ENCODE peak calls at places on chromosome 18, in six cellular contexts. X is GM23248; N is mucosa of descending colon; J is CD8-positive, alpha-beta memory T cell; S is A549; K is fibroblast of pulmonary artery. I is an unnamed sample.

GRCh38 chr18:32450874-32451273 is 19.8 kb downstream of the GAREM1 start:
- DNase-seq in K (no peak), J (no peak), N (no peak), S (no peak), X (no peak), I (no peak)

GRCh38 chr18:10300739-10301138 is 153.7 kb upstream of the APCDD1 start:
- DNase-seq in N (no peak), K (no peak), S (no peak), X (no peak), J (no peak), I (no peak)

GRCh38 chr18:78974115-78974740 is 5.4 kb upstream of the SALL3 start:
- DNase-seq in J (no peak), N (no peak), S (no peak), K (no peak), X (no peak), I (no peak)

GRCh38 chr18:30376515-30376914 is 666.0 kb downstream of the DSC3 start:
- DNase-seq in X (no peak), N (peak), J (no peak), K (no peak), S (peak), I (no peak)

GRCh38 chr18:8507881-8508280 is 101.4 kb upstream of the RAB12 start:
- DNase-seq in K (no peak), N (no peak), J (no peak), S (no peak), X (peak), I (no peak)

GRCh38 chr18:58025733-58026132 is 18.3 kb upstream of the NEDD4L start:
- DNase-seq in X (peak), S (no peak), J (no peak), N (no peak), K (no peak), I (no peak)

GRCh38 chr18:26086959-26087358 is 3.5 kb downstream of the SS18 start:
- DNase-seq in X (no peak), N (no peak), S (no peak), J (no peak), K (no peak), I (peak)

GRCh38 chr18:58058720-58059119 is 14.7 kb downstream of the NEDD4L start:
- DNase-seq in N (no peak), J (no peak), S (no peak), X (peak), K (no peak), I (no peak)

GRCh38 chr18:28189400-28190239 is 12.7 kb upstream of the CDH2 start:
- DNase-seq in K (peak), S (peak), N (peak), J (no peak), X (peak), I (no peak)

GRCh38 chr18:79797518-79798345 is at the start of gene KCNG2:
- DNase-seq in J (peak), K (peak), S (peak), N (peak), X (peak), I (no peak)

GRCh38 chr18:32276896-32277295 is 87.1 kb downstream of the MEP1B start:
- DNase-seq in X (peak), K (no peak), N (no peak), J (no peak), S (no peak), I (no peak)

GRCh38 chr18:45890606-45891005 is 65.1 kb downstream of the SIGLEC15 start:
- DNase-seq in N (no peak), J (no peak), X (no peak), K (no peak), S (no peak), I (no peak)

GRCh38 chr18:47244041-47244440 is 7.4 kb downstream of the SKOR2 start:
- DNase-seq in S (no peak), J (no peak), K (no peak), X (no peak), N (no peak), I (no peak)

GRCh38 chr18:34352385-34353163 is 127.9 kb upstream of the NOL4 start:
- DNase-seq in S (no peak), J (no peak), K (peak), X (peak), N (peak), I (no peak)

GRCh38 chr18:29147944-29148343 is 971.0 kb upstream of the CDH2 start:
- DNase-seq in N (no peak), J (no peak), S (peak), X (peak), K (peak), I (no peak)

GRCh38 chr18:36831139-36831538 is 2.2 kb downstream of the KIAA1328 start:
- DNase-seq in X (peak), S (no peak), K (no peak), J (no peak), N (no peak), I (no peak)

GRCh38 chr18:77316013-77316412 is 66.4 kb downstream of the GALR1 start:
- DNase-seq in J (no peak), N (no peak), S (no peak), K (no peak), X (no peak), I (no peak)

GRCh38 chr18:65567372-65567771 is 183.4 kb upstream of the CDH7 start:
- DNase-seq in K (peak), J (no peak), X (no peak), N (no peak), S (peak), I (no peak)

GRCh38 chr18:57249109-57249508 is 102.2 kb downstream of the BOD1L2 start:
- DNase-seq in S (no peak), K (no peak), N (no peak), X (no peak), J (no peak), I (no peak)

GRCh38 chr18:62596145-62597005 is 73.5 kb downstream of the ZCCHC2 start:
- DNase-seq in S (no peak), J (no peak), X (peak), N (no peak), K (peak), I (no peak)
- H3K4me3 ChIP-seq in S (peak), J (no peak), X (peak), N (no peak), K (peak), I (no peak)

DNA sequence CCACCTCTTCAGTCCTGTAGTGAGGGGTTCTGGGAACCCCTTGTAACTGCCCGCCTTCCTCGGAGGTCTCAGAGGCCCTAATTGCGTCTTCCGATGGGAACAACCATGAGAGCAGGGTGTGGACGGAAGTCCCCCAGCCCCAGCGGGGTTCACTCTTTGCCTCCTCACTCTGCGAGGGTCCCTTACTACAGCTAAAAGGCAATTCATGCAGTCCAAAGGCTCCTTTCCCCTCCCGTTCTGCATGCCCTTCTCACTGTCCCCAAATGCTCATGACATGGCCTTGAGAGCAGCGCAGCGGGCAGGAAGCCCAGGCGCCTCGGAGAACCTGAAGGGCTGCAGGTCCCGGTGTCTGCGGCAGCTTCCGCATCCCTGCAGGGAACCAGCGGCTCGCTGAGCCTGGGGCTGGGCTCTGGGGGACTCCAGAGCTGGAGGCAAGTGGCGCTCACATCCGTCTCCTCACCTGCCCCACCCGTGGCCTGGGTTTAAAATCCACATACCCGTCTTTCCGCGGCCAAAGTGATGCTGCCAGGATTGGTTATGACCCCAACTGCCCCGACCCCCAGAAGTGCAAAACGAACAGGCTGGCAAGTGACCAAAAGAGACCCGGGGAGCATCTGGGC is 534 bp upstream of the CIDEA start:
- DNase-seq in S (no peak), K (no peak), J (no peak), X (no peak), N (no peak), I (no peak)
- H3K4me3 ChIP-seq in S (peak), K (peak), J (no peak), X (peak), N (no peak), I (no peak)

GRCh38 chr18:71001597-71001996 is 712.8 kb downstream of the SOCS6 start:
- DNase-seq in X (no peak), N (no peak), S (no peak), J (no peak), K (peak), I (no peak)

DNA sequence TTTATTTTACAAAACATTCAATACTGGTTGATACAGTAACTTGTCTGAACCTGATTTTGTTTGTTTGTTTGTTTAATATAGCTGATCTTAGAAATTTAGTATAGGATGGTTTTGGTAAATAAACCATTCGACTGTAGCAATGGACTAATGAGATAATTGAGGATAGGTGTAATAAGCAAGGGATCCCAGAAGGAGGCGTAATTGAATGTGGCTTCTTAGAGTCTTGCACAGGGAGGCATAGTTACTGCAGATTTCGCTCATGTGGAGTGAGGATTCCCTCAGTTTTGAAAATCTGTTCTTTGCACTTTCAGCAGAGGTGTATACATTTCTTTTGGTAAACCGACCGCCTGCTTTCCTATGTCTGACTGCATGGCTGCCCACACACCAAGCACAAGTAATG is 709.6 kb downstream of the SOCS6 start:
- DNase-seq in S (peak), K (peak), J (no peak), N (no peak), X (no peak), I (no peak)
- H3K4me3 ChIP-seq in S (no peak), K (no peak), J (no peak), N (no peak), X (no peak), I (no peak)

GRCh38 chr18:3581890-3582289 is 131.9 kb downstream of the TGIF1 start:
- DNase-seq in N (no peak), S (no peak), J (no peak), X (no peak), K (no peak), I (no peak)

GRCh38 chr18:3590096-3590655 is 140.2 kb downstream of the TGIF1 start:
- DNase-seq in N (no peak), J (no peak), S (no peak), K (no peak), X (no peak), I (no peak)

GRCh38 chr18:3584266-3584665 is 134.3 kb downstream of the TGIF1 start:
- DNase-seq in K (no peak), S (no peak), J (no peak), X (no peak), N (no peak), I (no peak)

GRCh38 chr18:3584897-3585460 is 135.0 kb downstream of the TGIF1 start:
- DNase-seq in X (no peak), N (no peak), S (no peak), J (no peak), K (no peak), I (no peak)

GRCh38 chr18:3585656-3586509 is 135.9 kb downstream of the TGIF1 start:
- DNase-seq in N (peak), J (peak), S (peak), K (peak), X (peak), I (no peak)
- H3K4me3 ChIP-seq in N (no peak), J (no peak), S (no peak), K (no peak), X (no peak), I (no peak)

DNA sequence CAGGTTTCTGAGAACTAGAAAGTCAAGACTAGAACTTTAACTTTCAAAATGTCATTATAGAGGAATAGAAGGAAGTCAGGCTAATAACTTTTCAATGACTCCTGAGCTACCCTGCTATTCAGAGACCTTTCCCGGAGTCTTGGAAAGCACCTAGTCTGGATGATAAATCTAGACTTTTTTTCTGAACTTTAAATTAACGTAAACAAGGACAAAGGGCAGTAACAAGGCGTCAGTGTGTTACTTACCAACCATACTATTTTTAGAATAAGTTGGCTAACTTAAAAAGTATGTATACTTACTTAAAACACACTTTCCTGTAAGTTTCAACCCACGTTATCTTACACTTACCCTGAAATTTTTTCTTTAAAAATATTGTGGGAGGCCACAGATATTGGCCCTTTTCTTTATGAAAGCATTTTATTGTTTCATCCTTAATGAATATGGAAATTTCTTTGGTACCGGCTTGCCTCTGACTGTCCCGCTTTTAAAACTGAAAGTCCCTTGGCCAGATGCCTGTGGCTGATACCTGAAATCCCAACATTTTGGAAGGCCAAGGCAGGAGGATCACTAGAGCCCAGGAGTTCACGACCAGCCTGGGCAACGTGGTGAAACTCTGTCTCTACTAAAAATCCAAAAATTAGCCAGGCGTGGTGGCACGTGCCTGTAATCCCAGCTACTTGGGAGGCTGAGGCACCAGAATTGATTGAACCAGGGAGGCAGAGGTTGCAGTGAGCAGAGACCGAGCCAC is 9.7 kb downstream of the PMAIP1 start:
- DNase-seq in S (no peak), X (no peak), K (peak), J (no peak), N (no peak), I (no peak)
- H3K4me3 ChIP-seq in S (no peak), X (no peak), K (no peak), J (no peak), N (no peak), I (no peak)

GRCh38 chr18:23136326-23137092 is 1.2 kb downstream of the CABLES1 start:
- DNase-seq in J (no peak), S (no peak), K (peak), N (no peak), X (peak), I (peak)

GRCh38 chr18:23137093-23137640 is 1.9 kb downstream of the CABLES1 start:
- DNase-seq in S (no peak), J (no peak), K (peak), N (no peak), X (no peak), I (no peak)

GRCh38 chr18:23138470-23138869 is 3.2 kb downstream of the CABLES1 start:
- DNase-seq in X (no peak), N (no peak), K (no peak), S (no peak), J (no peak), I (no peak)

GRCh38 chr18:23135679-23136325 is 517 bp downstream of the CABLES1 start:
- DNase-seq in S (no peak), J (no peak), X (peak), N (peak), K (peak), I (peak)

DNA sequence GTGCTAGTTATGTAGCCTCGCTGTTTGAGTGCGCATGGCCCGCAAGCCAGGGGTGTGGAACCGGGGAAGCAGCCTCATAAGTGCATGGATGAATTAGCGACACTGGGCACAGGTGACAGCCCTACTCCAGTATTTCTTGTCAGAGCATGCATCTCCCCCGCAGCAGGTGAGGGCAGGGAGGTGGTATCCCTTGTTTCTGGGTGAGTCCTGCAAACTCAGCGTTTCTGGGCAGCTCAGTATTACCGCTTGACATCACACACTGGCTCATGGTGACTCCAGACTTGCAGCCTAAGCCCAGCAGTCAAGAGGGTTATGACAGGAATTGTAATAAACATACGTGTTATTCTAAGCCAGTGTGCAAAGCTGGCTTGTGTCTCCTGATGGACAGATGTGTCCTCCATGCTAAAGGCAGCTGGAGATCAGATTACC is 2.5 kb downstream of the CABLES1 start:
- DNase-seq in X (no peak), N (no peak), S (no peak), K (no peak), J (no peak), I (no peak)
- H3K4me3 ChIP-seq in X (peak), N (no peak), S (no peak), K (peak), J (no peak), I (peak)

GRCh38 chr18:24982831-24983230 is 369.1 kb downstream of the ZNF521 start:
- DNase-seq in J (no peak), N (no peak), X (peak), K (no peak), S (no peak), I (no peak)
- H3K4me3 ChIP-seq in J (no peak), N (no peak), X (no peak), K (no peak), S (no peak), I (no peak)

DNA sequence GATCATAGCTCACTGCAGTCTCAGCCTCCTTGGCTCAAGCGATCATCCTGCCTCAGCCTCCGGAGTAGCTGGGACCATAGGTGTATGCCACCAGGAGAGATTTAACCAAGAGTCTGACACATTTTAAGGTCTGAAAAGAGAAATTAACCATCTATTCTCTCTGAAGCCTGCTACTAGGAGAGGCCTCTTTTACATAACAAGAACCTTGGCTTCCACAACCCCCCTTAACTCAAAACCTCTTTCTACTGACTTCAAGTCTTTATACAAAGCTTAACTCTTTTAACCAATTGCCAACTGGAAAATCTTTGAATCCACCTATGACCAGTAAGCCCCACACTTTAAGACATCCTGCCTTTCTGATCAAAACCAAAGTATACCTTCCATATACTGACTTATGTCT is 279.9 kb upstream of the CELF4 start:
- DNase-seq in S (no peak), K (no peak), X (no peak), J (no peak), N (no peak), I (no peak)
- H3K4me3 ChIP-seq in S (no peak), K (no peak), X (no peak), J (no peak), N (no peak), I (no peak)

GRCh38 chr18:75405341-75405740 is 22.2 kb downstream of the SMIM21 start:
- DNase-seq in X (peak), K (no peak), S (no peak), N (no peak), J (no peak), I (no peak)

GRCh38 chr18:75410611-75411010 is 16.9 kb downstream of the SMIM21 start:
- DNase-seq in J (no peak), S (no peak), K (no peak), X (no peak), N (no peak), I (no peak)

GRCh38 chr18:75407468-75408437 is 19.8 kb downstream of the SMIM21 start:
- DNase-seq in K (peak), S (no peak), J (no peak), N (no peak), X (peak), I (no peak)

GRCh38 chr18:75408554-75409506 is 18.7 kb downstream of the SMIM21 start:
- DNase-seq in X (peak), J (no peak), S (peak), N (no peak), K (peak), I (no peak)

GRCh38 chr18:75406491-75407445 is 20.7 kb downstream of the SMIM21 start:
- DNase-seq in J (no peak), S (no peak), K (peak), X (no peak), N (no peak), I (no peak)
- H3K4me3 ChIP-seq in J (no peak), S (no peak), K (no peak), X (no peak), N (no peak), I (no peak)

GRCh38 chr18:2531751-2532150 is 39.6 kb downstream of the METTL4 start:
- DNase-seq in S (no peak), X (no peak), J (no peak), N (no peak), K (no peak), I (no peak)
- H3K4me3 ChIP-seq in S (no peak), X (no peak), J (no peak), N (no peak), K (no peak), I (no peak)